ENCODE peak calls at places on chromosomes 4 and X, in six cellular contexts. E is D721Med; B is stimulated activated effector memory CD8-positive, alpha-beta T cell treated with anti-CD3 and anti-CD28 coated beads, Interleukin-12 subunit alpha, Interleukin-12 subunit beta, amount 100 ng/mL, for 72 hours; X is activated CD4-positive, CD25-positive, alpha-beta regulatory T cell treated with anti-CD3 and anti-CD28 coated beads, Interleukin-2, amount 50 U/mL, for 16 hours; R is fibroblast of the conjunctiva; Y is adipocyte. T is an unnamed sample.

GRCh38 chr4:23337292-23337691 is 552.6 kb downstream of the PPARGC1A start:
- DNase-seq in Y (no peak), B (no peak), X (no peak), R (no peak), E (no peak), T (no peak)

GRCh38 chr4:174255790-174256189 is 27.7 kb downstream of the FBXO8 start:
- DNase-seq in B (no peak), Y (peak), X (no peak), R (peak), E (no peak), T (no peak)

GRCh38 chr4:86848732-86849617 is at the start of gene SLC10A6:
- DNase-seq in X (no peak), Y (no peak), E (no peak), R (no peak), B (no peak), T (no peak)

GRCh38 chrX:41522071-41522470 is 74.9 kb downstream of the NYX start:
- DNase-seq in Y (no peak), B (no peak), E (no peak), X (no peak), R (no peak), T (no peak)

GRCh38 chrX:150364347-150365050 is 1.4 kb downstream of the MAMLD1 start:
- DNase-seq in B (no peak), E (no peak), Y (peak), X (no peak), R (no peak), T (no peak)

GRCh38 chrX:23374291-23374690 is 39.6 kb downstream of the PTCHD1 start:
- DNase-seq in X (no peak), Y (no peak), E (no peak), R (no peak), B (no peak), T (no peak)

GRCh38 chr4:65344278-65344825 is 325.9 kb downstream of the EPHA5 start:
- DNase-seq in Y (peak), X (no peak), E (no peak), B (no peak), R (no peak), T (no peak)

GRCh38 chr4:7546152-7546808 is 111.5 kb upstream of the PSAPL1 start:
- DNase-seq in R (no peak), Y (no peak), X (no peak), B (no peak), E (no peak), T (no peak)

GRCh38 chr4:81580346-81581013 is 108.8 kb upstream of the RASGEF1B start:
- DNase-seq in Y (no peak), X (no peak), B (no peak), E (no peak), R (no peak), T (no peak)

GRCh38 chr4:11427201-11427996 is 1.3 kb downstream of the HS3ST1 start:
- DNase-seq in B (no peak), X (no peak), E (no peak), R (no peak), Y (no peak), T (no peak)

GRCh38 chr4:65007841-65008439 is 598.7 kb upstream of the TECRL start:
- DNase-seq in E (no peak), R (peak), B (no peak), X (no peak), Y (peak), T (peak)

GRCh38 chrX:3697701-3698279 is 15.7 kb downstream of the PRKX start:
- DNase-seq in Y (peak), R (no peak), E (no peak), X (no peak), B (no peak), T (no peak)

GRCh38 chr4:153538408-153539057 is 72.4 kb downstream of the TMEM131L start:
- DNase-seq in Y (no peak), R (no peak), X (no peak), E (no peak), B (no peak), T (no peak)

GRCh38 chr4:5827108-5828004 is 65.5 kb downstream of the CRMP1 start:
- DNase-seq in R (no peak), B (no peak), Y (no peak), X (no peak), E (no peak), T (no peak)

GRCh38 chr4:8916914-8917305 is 45.3 kb upstream of the HMX1 start:
- DNase-seq in R (no peak), Y (no peak), B (no peak), X (no peak), E (no peak), T (no peak)

GRCh38 chrX:106728337-106728736 is 1.8 kb downstream of the RNF128 start:
- DNase-seq in Y (no peak), X (no peak), R (no peak), E (no peak), B (no peak), T (no peak)

GRCh38 chr4:137794779-137795178 is 262.5 kb upstream of the PCDH18 start:
- DNase-seq in E (no peak), Y (peak), R (no peak), X (no peak), B (no peak), T (no peak)

GRCh38 chr4:117466388-117466787 is 381.0 kb upstream of the TRAM1L1 start:
- DNase-seq in E (no peak), R (no peak), Y (no peak), B (no peak), X (no peak), T (no peak)

GRCh38 chr4:25927361-25928040 is 13.5 kb downstream of the SMIM20 start:
- DNase-seq in B (no peak), Y (no peak), R (no peak), E (no peak), X (no peak), T (no peak)

GRCh38 chr4:45951153-45951552 is 172.7 kb downstream of the GABRG1 start:
- DNase-seq in B (no peak), X (no peak), Y (no peak), R (no peak), E (no peak), T (no peak)